ENCODE peak calls at places on chromosomes 7 and 10, in eight cellular contexts. One of them, this sample, is unnamed.

GRCh38 chr7:143013897-143014296 is 13.0 kb downstream of the OR9A2 start:
- DNase-seq in endothelial cell: no peak
- DNase-seq in Calu3: no peak
- DNase-seq in dorsolateral prefrontal cortex: no peak
- DNase-seq in colonic mucosa: no peak
- DNase-seq in keratinocyte: no peak
- DNase-seq in tibial artery: no peak
- DNase-seq in AG10803: peak; percentile 86
- DNase-seq in this sample: no peak

GRCh38 chr7:100087055-100087750 is 1.6 kb upstream of the COPS6 start:
- DNase-seq in endothelial cell: no peak
- DNase-seq in Calu3: no peak
- DNase-seq in dorsolateral prefrontal cortex: no peak
- DNase-seq in colonic mucosa: no peak
- DNase-seq in keratinocyte: peak; percentile 48
- DNase-seq in tibial artery: no peak
- DNase-seq in AG10803: peak; percentile 99
- DNase-seq in this sample: no peak

GRCh38 chr10:106027240-106027639 is 1137.3 kb downstream of the SORCS1 start:
- DNase-seq in endothelial cell: no peak
- DNase-seq in Calu3: no peak
- DNase-seq in dorsolateral prefrontal cortex: no peak
- DNase-seq in colonic mucosa: no peak
- DNase-seq in keratinocyte: no peak
- DNase-seq in tibial artery: no peak
- DNase-seq in AG10803: no peak
- DNase-seq in this sample: no peak

GRCh38 chr10:122531935-122532334 is 28.6 kb upstream of the DMBT1 start:
- DNase-seq in endothelial cell: no peak
- DNase-seq in Calu3: peak; percentile 49
- DNase-seq in dorsolateral prefrontal cortex: no peak
- DNase-seq in colonic mucosa: peak; percentile 77
- DNase-seq in keratinocyte: no peak
- DNase-seq in tibial artery: no peak
- DNase-seq in AG10803: no peak
- DNase-seq in this sample: no peak

GRCh38 chr7:15086171-15086745 is 183.7 kb upstream of the DGKB start:
- DNase-seq in endothelial cell: no peak
- DNase-seq in Calu3: no peak
- DNase-seq in dorsolateral prefrontal cortex: no peak
- DNase-seq in colonic mucosa: no peak
- DNase-seq in keratinocyte: no peak
- DNase-seq in tibial artery: no peak
- DNase-seq in AG10803: peak; percentile 61
- DNase-seq in this sample: no peak

GRCh38 chr10:88828310-88828709 is 23.3 kb downstream of the ANKRD22 start:
- DNase-seq in endothelial cell: no peak
- DNase-seq in Calu3: no peak
- DNase-seq in dorsolateral prefrontal cortex: no peak
- DNase-seq in colonic mucosa: no peak
- DNase-seq in keratinocyte: no peak
- DNase-seq in tibial artery: no peak
- DNase-seq in AG10803: no peak
- DNase-seq in this sample: no peak

GRCh38 chr7:134365341-134366054 is 48.8 kb upstream of the SLC35B4 start:
- DNase-seq in endothelial cell: no peak
- DNase-seq in Calu3: no peak
- DNase-seq in dorsolateral prefrontal cortex: no peak
- DNase-seq in colonic mucosa: no peak
- DNase-seq in keratinocyte: peak; percentile 7
- DNase-seq in tibial artery: no peak
- DNase-seq in AG10803: peak; percentile 89
- DNase-seq in this sample: no peak

GRCh38 chr7:152588350-152588749 is 87.6 kb downstream of the XRCC2 start:
- DNase-seq in endothelial cell: no peak
- DNase-seq in Calu3: peak; percentile 56
- DNase-seq in dorsolateral prefrontal cortex: no peak
- DNase-seq in colonic mucosa: no peak
- DNase-seq in keratinocyte: no peak
- DNase-seq in tibial artery: no peak
- DNase-seq in AG10803: peak; percentile 65
- DNase-seq in this sample: no peak

GRCh38 chr10:3716093-3716492 is 68.9 kb downstream of the KLF6 start:
- DNase-seq in endothelial cell: no peak
- DNase-seq in Calu3: no peak
- DNase-seq in dorsolateral prefrontal cortex: no peak
- DNase-seq in colonic mucosa: no peak
- DNase-seq in keratinocyte: no peak
- DNase-seq in tibial artery: no peak
- DNase-seq in AG10803: no peak
- DNase-seq in this sample: no peak

GRCh38 chr10:16381083-16381482 is 55.7 kb upstream of the PTER start:
- DNase-seq in endothelial cell: no peak
- DNase-seq in Calu3: peak; percentile 38
- DNase-seq in dorsolateral prefrontal cortex: no peak
- DNase-seq in colonic mucosa: no peak
- DNase-seq in keratinocyte: no peak
- DNase-seq in tibial artery: no peak
- DNase-seq in AG10803: no peak
- DNase-seq in this sample: no peak

GRCh38 chr7:127887631-127888030 is 143.6 kb downstream of the LRRC4 start:
- DNase-seq in endothelial cell: no peak
- DNase-seq in Calu3: no peak
- DNase-seq in dorsolateral prefrontal cortex: no peak
- DNase-seq in colonic mucosa: no peak
- DNase-seq in keratinocyte: no peak
- DNase-seq in tibial artery: no peak
- DNase-seq in AG10803: no peak
- DNase-seq in this sample: no peak

GRCh38 chr7:150926066-150926465 is 52.1 kb downstream of the KCNH2 start:
- DNase-seq in endothelial cell: no peak
- DNase-seq in Calu3: no peak
- DNase-seq in dorsolateral prefrontal cortex: no peak
- DNase-seq in colonic mucosa: no peak
- DNase-seq in keratinocyte: no peak
- DNase-seq in tibial artery: no peak
- DNase-seq in AG10803: no peak
- DNase-seq in this sample: no peak

GRCh38 chr7:23341846-23342598 is 42.9 kb downstream of the MALSU1 start:
- DNase-seq in endothelial cell: no peak
- DNase-seq in Calu3: no peak
- DNase-seq in dorsolateral prefrontal cortex: no peak
- DNase-seq in colonic mucosa: no peak
- DNase-seq in keratinocyte: no peak
- DNase-seq in tibial artery: no peak
- DNase-seq in AG10803: no peak
- DNase-seq in this sample: no peak

GRCh38 chr7:146961617-146962016 is 845.0 kb downstream of the CNTNAP2 start:
- DNase-seq in endothelial cell: no peak
- DNase-seq in Calu3: no peak
- DNase-seq in dorsolateral prefrontal cortex: no peak
- DNase-seq in colonic mucosa: no peak
- DNase-seq in keratinocyte: no peak
- DNase-seq in tibial artery: no peak
- DNase-seq in AG10803: peak; percentile 93
- DNase-seq in this sample: no peak

GRCh38 chr10:3955954-3956617 is 171.1 kb upstream of the KLF6 start:
- DNase-seq in endothelial cell: no peak
- DNase-seq in Calu3: no peak
- DNase-seq in dorsolateral prefrontal cortex: no peak
- DNase-seq in colonic mucosa: peak; percentile 14
- DNase-seq in keratinocyte: no peak
- DNase-seq in tibial artery: no peak
- DNase-seq in AG10803: no peak
- DNase-seq in this sample: no peak

GRCh38 chr7:117673367-117673766 is 193.5 kb downstream of the CFTR start:
- DNase-seq in endothelial cell: peak; percentile 6
- DNase-seq in Calu3: peak; percentile 21
- DNase-seq in dorsolateral prefrontal cortex: peak; percentile 56
- DNase-seq in colonic mucosa: peak; percentile 62
- DNase-seq in keratinocyte: no peak
- DNase-seq in tibial artery: no peak
- DNase-seq in AG10803: no peak
- DNase-seq in this sample: peak; percentile 19

GRCh38 chr10:71597821-71598498 is 121.6 kb downstream of the C10orf105 start:
- DNase-seq in endothelial cell: no peak
- DNase-seq in Calu3: no peak
- DNase-seq in dorsolateral prefrontal cortex: peak; percentile 67
- DNase-seq in colonic mucosa: peak; percentile 33
- DNase-seq in keratinocyte: no peak
- DNase-seq in tibial artery: peak; percentile 73
- DNase-seq in AG10803: peak; percentile 69
- DNase-seq in this sample: no peak

GRCh38 chr7:2316578-2316977 is 2.3 kb upstream of the SNX8 start:
- DNase-seq in endothelial cell: no peak
- DNase-seq in Calu3: no peak
- DNase-seq in dorsolateral prefrontal cortex: no peak
- DNase-seq in colonic mucosa: no peak
- DNase-seq in keratinocyte: no peak
- DNase-seq in tibial artery: no peak
- DNase-seq in AG10803: no peak
- DNase-seq in this sample: no peak

GRCh38 chr7:2325028-2325625 is 10.9 kb upstream of the SNX8 start:
- DNase-seq in endothelial cell: no peak
- DNase-seq in Calu3: no peak
- DNase-seq in dorsolateral prefrontal cortex: no peak
- DNase-seq in colonic mucosa: no peak
- DNase-seq in keratinocyte: no peak
- DNase-seq in tibial artery: no peak
- DNase-seq in AG10803: no peak
- DNase-seq in this sample: no peak

GRCh38 chr7:2317556-2318293 is 3.5 kb upstream of the SNX8 start:
- DNase-seq in endothelial cell: no peak
- DNase-seq in Calu3: no peak
- DNase-seq in dorsolateral prefrontal cortex: no peak
- DNase-seq in colonic mucosa: no peak
- DNase-seq in keratinocyte: no peak
- DNase-seq in tibial artery: no peak
- DNase-seq in AG10803: no peak
- DNase-seq in this sample: no peak

GRCh38 chr7:2315787-2316186 is 1.5 kb upstream of the SNX8 start:
- DNase-seq in endothelial cell: no peak
- DNase-seq in Calu3: no peak
- DNase-seq in dorsolateral prefrontal cortex: no peak
- DNase-seq in colonic mucosa: no peak
- DNase-seq in keratinocyte: no peak
- DNase-seq in tibial artery: no peak
- DNase-seq in AG10803: no peak
- DNase-seq in this sample: no peak

DNA sequence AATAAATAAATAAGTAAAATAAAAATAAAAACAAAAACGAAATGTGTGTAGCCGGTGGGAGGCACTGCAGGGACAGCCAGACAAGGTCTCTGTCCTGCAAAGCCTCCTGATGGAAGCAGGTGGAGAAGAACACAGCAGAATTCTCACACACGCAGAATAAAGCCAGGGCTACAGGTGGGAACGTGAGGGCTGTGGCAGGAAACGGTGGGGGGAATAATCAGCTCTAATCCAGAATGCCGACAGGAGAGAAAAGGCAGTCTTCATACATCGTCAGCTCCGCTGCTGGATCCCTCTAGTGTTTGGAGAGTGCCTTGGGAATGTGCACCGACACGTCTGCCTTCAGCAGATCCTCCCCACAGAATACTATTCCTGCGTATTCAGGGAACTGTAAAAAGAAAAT is 6.8 kb upstream of the SNX8 start:
- DNase-seq in endothelial cell: no peak
- DNase-seq in Calu3: no peak
- DNase-seq in dorsolateral prefrontal cortex: no peak
- DNase-seq in colonic mucosa: no peak
- DNase-seq in keratinocyte: no peak
- DNase-seq in tibial artery: no peak
- DNase-seq in AG10803: peak; percentile 29
- DNase-seq in this sample: no peak
- TF ChIP-seq CTCF in endothelial cell: no peak
- TF ChIP-seq CTCF in Calu3: no peak
- TF ChIP-seq CTCF in dorsolateral prefrontal cortex: no peak
- TF ChIP-seq CTCF in colonic mucosa: no peak
- TF ChIP-seq CTCF in keratinocyte: peak; percentile 55
- TF ChIP-seq CTCF in tibial artery: no peak
- TF ChIP-seq CTCF in AG10803: peak; percentile 44
- TF ChIP-seq CTCF in this sample: no peak

GRCh38 chr10:31603245-31604087 is 284.4 kb downstream of the ZEB1 start:
- DNase-seq in endothelial cell: peak; percentile 92
- DNase-seq in Calu3: peak; percentile 99
- DNase-seq in dorsolateral prefrontal cortex: peak; percentile 89
- DNase-seq in colonic mucosa: peak; percentile 93
- DNase-seq in keratinocyte: peak; percentile 59
- DNase-seq in tibial artery: peak; percentile 99
- DNase-seq in AG10803: peak; percentile 91
- DNase-seq in this sample: peak; percentile 96
- TF ChIP-seq CTCF in endothelial cell: no peak
- TF ChIP-seq CTCF in Calu3: no peak
- TF ChIP-seq CTCF in dorsolateral prefrontal cortex: no peak
- TF ChIP-seq CTCF in colonic mucosa: no peak
- TF ChIP-seq CTCF in keratinocyte: no peak
- TF ChIP-seq CTCF in tibial artery: no peak
- TF ChIP-seq CTCF in AG10803: no peak
- TF ChIP-seq CTCF in this sample: peak; percentile 10

GRCh38 chr7:102069913-102070629 is 216.6 kb upstream of the SH2B2 start:
- DNase-seq in endothelial cell: no peak
- DNase-seq in Calu3: no peak
- DNase-seq in dorsolateral prefrontal cortex: no peak
- DNase-seq in colonic mucosa: no peak
- DNase-seq in keratinocyte: no peak
- DNase-seq in tibial artery: no peak
- DNase-seq in AG10803: no peak
- DNase-seq in this sample: no peak
- TF ChIP-seq CTCF in endothelial cell: peak; percentile 28
- TF ChIP-seq CTCF in Calu3: no peak
- TF ChIP-seq CTCF in dorsolateral prefrontal cortex: no peak
- TF ChIP-seq CTCF in colonic mucosa: no peak
- TF ChIP-seq CTCF in keratinocyte: no peak
- TF ChIP-seq CTCF in tibial artery: no peak
- TF ChIP-seq CTCF in AG10803: no peak
- TF ChIP-seq CTCF in this sample: no peak

GRCh38 chr10:119251315-119251708 is 43.9 kb downstream of the GRK5 start:
- DNase-seq in endothelial cell: no peak
- DNase-seq in Calu3: no peak
- DNase-seq in dorsolateral prefrontal cortex: no peak
- DNase-seq in colonic mucosa: no peak
- DNase-seq in keratinocyte: no peak
- DNase-seq in tibial artery: no peak
- DNase-seq in AG10803: peak; percentile 78
- DNase-seq in this sample: no peak

GRCh38 chr10:119254355-119254754 is 47.0 kb downstream of the GRK5 start:
- DNase-seq in endothelial cell: no peak
- DNase-seq in Calu3: no peak
- DNase-seq in dorsolateral prefrontal cortex: no peak
- DNase-seq in colonic mucosa: no peak
- DNase-seq in keratinocyte: no peak
- DNase-seq in tibial artery: no peak
- DNase-seq in AG10803: no peak
- DNase-seq in this sample: no peak

GRCh38 chr10:119252051-119252465 is 44.7 kb downstream of the GRK5 start:
- DNase-seq in endothelial cell: no peak
- DNase-seq in Calu3: no peak
- DNase-seq in dorsolateral prefrontal cortex: no peak
- DNase-seq in colonic mucosa: no peak
- DNase-seq in keratinocyte: no peak
- DNase-seq in tibial artery: no peak
- DNase-seq in AG10803: peak; percentile 35
- DNase-seq in this sample: no peak

GRCh38 chr10:119252470-119253151 is 45.2 kb downstream of the GRK5 start:
- DNase-seq in endothelial cell: no peak
- DNase-seq in Calu3: no peak
- DNase-seq in dorsolateral prefrontal cortex: no peak
- DNase-seq in colonic mucosa: no peak
- DNase-seq in keratinocyte: no peak
- DNase-seq in tibial artery: no peak
- DNase-seq in AG10803: no peak
- DNase-seq in this sample: no peak

GRCh38 chr10:119253433-119254174 is 46.2 kb downstream of the GRK5 start:
- DNase-seq in endothelial cell: no peak
- DNase-seq in Calu3: peak; percentile 19
- DNase-seq in dorsolateral prefrontal cortex: no peak
- DNase-seq in colonic mucosa: peak; percentile 40
- DNase-seq in keratinocyte: no peak
- DNase-seq in tibial artery: peak; percentile 95
- DNase-seq in AG10803: peak; percentile 95
- DNase-seq in this sample: no peak
- TF ChIP-seq CTCF in endothelial cell: no peak
- TF ChIP-seq CTCF in Calu3: no peak
- TF ChIP-seq CTCF in dorsolateral prefrontal cortex: no peak
- TF ChIP-seq CTCF in colonic mucosa: no peak
- TF ChIP-seq CTCF in keratinocyte: no peak
- TF ChIP-seq CTCF in tibial artery: peak; percentile 19
- TF ChIP-seq CTCF in AG10803: peak; percentile 34
- TF ChIP-seq CTCF in this sample: no peak

This sample was measured in glutamatergic neuron.